ENCODE peak calls at places on chromosome 6, in five cellular contexts. B, W, F, Y and S are unnamed samples.

GRCh38 chr6:103396768-103397167 is 1463.0 kb downstream of the HACE1 start:
- DNase-seq in W (no peak), F (no peak), B (no peak), Y (no peak), S (no peak)

GRCh38 chr6:19694697-19695096 is 142.5 kb upstream of the ID4 start:
- DNase-seq in F (no peak), Y (no peak), W (no peak), B (no peak), S (no peak)

GRCh38 chr6:107607109-107607508 is 117.2 kb downstream of the SOBP start:
- DNase-seq in B (no peak), Y (no peak), F (no peak), W (no peak), S (peak; percentile 24)

GRCh38 chr6:16397623-16398022 is 159.2 kb downstream of the GMPR start:
- DNase-seq in Y (no peak), W (no peak), F (no peak), B (no peak), S (no peak)

GRCh38 chr6:61044011-61044410 is 1242.0 kb downstream of the KHDRBS2 start:
- DNase-seq in Y (no peak), F (no peak), W (no peak), B (no peak), S (no peak)

GRCh38 chr6:42140051-42140450 is 2.4 kb downstream of the C6orf132 start:
- DNase-seq in F (no peak), W (no peak), Y (no peak), B (no peak), S (peak; percentile 87)

GRCh38 chr6:111949546-111949945 is 76.3 kb upstream of the FYN start:
- DNase-seq in F (no peak), B (no peak), Y (peak; percentile 77), W (no peak), S (no peak)

GRCh38 chr6:21885532-21886089 is 292.1 kb downstream of the SOX4 start:
- DNase-seq in B (no peak), Y (no peak), W (no peak), F (peak; percentile 25), S (peak; percentile 25)

GRCh38 chr6:137882225-137882961 is 15.3 kb downstream of the TNFAIP3 start:
- DNase-seq in W (no peak), Y (no peak), B (no peak), F (no peak), S (no peak)

GRCh38 chr6:11177271-11177670 is 55.2 kb downstream of the NEDD9 start:
- DNase-seq in F (no peak), B (no peak), Y (no peak), W (no peak), S (no peak)

GRCh38 chr6:119444642-119445557 is 95.3 kb upstream of the MAN1A1 start:
- DNase-seq in W (no peak), B (no peak), Y (no peak), F (no peak), S (no peak)

GRCh38 chr6:154157082-154157481 is 118.0 kb downstream of the OPRM1 start:
- DNase-seq in Y (no peak), B (no peak), W (no peak), F (no peak), S (no peak)

DNA sequence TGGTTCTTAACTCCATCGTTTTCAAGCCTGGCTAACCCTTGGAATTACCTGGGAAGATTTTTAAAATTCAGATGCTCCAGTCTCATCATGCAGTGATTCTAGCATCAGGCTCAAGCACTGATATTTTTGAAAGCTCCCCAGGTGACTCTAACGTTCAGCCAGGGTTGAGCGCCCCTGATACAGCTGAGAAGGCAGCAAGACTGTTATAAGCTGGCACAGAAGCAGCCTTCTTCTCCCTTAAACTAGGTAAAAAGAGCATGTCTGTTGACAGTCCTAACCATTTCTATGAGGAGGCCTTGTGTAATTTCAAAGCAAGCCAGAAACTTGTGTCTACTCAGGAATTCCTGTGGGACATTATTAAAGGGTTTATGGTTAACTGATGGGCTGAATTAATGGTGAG is 141.8 kb downstream of the PDE7B start:
- DNase-seq in F (no peak), B (no peak), W (no peak), Y (no peak), S (no peak)
- H3K4me3 ChIP-seq in F (no peak overlapping the region), B (no peak overlapping the region), W (no peak overlapping the region), Y (no peak overlapping the region), S (no peak overlapping the region)

DNA sequence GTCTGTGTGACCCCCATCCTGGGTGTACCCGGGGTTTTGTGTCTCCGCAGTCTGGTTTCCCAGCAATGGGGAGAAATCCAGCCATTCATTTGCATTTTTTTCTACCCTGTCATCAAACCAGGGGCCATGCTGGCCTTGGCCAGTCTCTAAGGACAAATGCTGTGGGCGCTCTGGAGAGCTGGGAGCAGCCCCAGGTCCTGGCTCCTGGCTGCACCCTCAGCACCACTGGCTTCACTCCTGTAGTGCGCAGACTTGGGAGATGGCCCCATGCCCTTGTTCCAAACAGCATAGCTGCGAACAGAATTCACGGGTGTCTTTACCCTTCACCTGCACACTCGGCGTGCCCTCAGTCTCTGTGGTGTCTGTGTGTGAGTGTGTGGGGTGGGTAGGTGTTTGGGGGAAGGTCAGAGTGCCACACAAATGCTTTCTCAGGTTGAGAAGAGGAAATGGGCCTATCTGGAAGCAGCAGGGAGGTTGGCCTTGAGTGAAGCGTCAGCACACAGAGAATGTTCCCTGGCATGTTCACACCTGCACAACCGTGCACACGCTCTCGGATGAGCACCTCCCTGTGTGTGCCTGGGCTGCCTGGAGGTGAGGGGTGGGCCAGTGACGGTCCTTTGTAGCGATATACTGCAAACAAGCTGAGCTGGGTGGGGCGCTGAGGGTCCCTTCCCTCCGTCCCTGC is 111.2 kb downstream of the ERMARD start:
- DNase-seq in W (peak; percentile 34), Y (peak; percentile 33), B (no peak), F (no peak), S (no peak)
- H3K9me3 ChIP-seq in W (peaks cover 9% of the 10 kb centered on the region), Y (peaks cover 5% of the 10 kb centered on the region), B (no peaks in the 10 kb centered on the region), F (no peaks in the 10 kb centered on the region), S (peaks cover 5% of the 10 kb centered on the region)

GRCh38 chr6:157984686-157985225 is 3.1 kb downstream of the SYNJ2 start:
- DNase-seq in W (no peak), Y (no peak), B (no peak), F (no peak), S (no peak)

GRCh38 chr6:157982580-157983438 is 1.1 kb downstream of the SYNJ2 start:
- DNase-seq in B (no peak), W (no peak), F (no peak), Y (peak; percentile 70), S (peak; percentile 42)

GRCh38 chr6:157982297-157982579 is 575 bp downstream of the SYNJ2 start:
- DNase-seq in B (no peak), Y (peak; percentile 88), F (no peak), W (peak; percentile 76), S (peak; percentile 74)

GRCh38 chr6:157984165-157984564 is 2.5 kb downstream of the SYNJ2 start:
- DNase-seq in F (no peak), Y (no peak), B (no peak), W (no peak), S (no peak)

GRCh38 chr6:157983439-157984119 is 1.9 kb downstream of the SYNJ2 start:
- DNase-seq in F (no peak), B (no peak), Y (peak; percentile 5), W (no peak), S (no peak)
- H3K4me3 ChIP-seq in F (no peak overlapping the region), B (peak overlapping the region; percentile 92), Y (peak overlapping the region; percentile 88), W (no peak overlapping the region), S (no peak overlapping the region)

DNA sequence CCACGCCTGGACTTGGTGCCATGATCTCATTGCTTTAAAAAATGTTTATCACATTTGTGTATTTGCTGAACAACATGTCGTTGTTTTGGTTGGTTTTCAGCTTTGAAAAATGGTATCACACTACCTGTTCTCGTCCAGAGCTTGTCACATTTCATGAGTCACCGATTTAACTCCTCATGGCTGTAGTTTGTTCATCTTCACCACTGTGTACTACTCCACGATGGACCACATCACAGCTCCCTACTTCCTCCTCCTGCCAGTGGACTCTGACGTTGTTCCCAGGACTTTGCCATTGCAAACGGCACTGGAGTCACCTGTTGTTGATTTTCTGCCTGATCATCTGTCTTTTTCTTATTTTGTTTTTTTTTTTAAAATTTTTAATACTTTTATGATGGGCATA is 157.7 kb downstream of the ERMARD start:
- DNase-seq in F (no peak), W (no peak), B (no peak), Y (no peak), S (no peak)
- H3K9me3 ChIP-seq in F (no peaks in the 10 kb centered on the region), W (no peaks in the 10 kb centered on the region), B (no peaks in the 10 kb centered on the region), Y (no peaks in the 10 kb centered on the region), S (no peaks in the 10 kb centered on the region)